ENCODE peak calls at places on chromosomes 11 and 22, in four cellular contexts. E is ecto neural progenitor cell, M is AG10803, I is mesendoderm. D is an unnamed sample.

GRCh38 chr11:9053631-9054030 is 37.8 kb downstream of the SCUBE2 start:
- DNase-seq in E (no peak), M (peak), I (no peak), D (no peak)

GRCh38 chr22:27317156-27317555 is 484.4 kb downstream of the MN1 start:
- DNase-seq in E (no peak), M (no peak), I (peak), D (no peak)

GRCh38 chr22:38397189-38398097 is 57.6 kb downstream of the KCNJ4 start:
- DNase-seq in E (peak), M (peak), I (peak), D (peak)

GRCh38 chr11:61955031-61955415 is 4.9 kb downstream of the BEST1 start:
- DNase-seq in E (peak), M (peak), I (peak), D (peak)

GRCh38 chr22:22902247-22902962 is 14.8 kb downstream of the IGLL5 start:
- DNase-seq in E (no peak), M (no peak), I (no peak), D (no peak)

GRCh38 chr22:44882226-44882905 is 127.4 kb downstream of the PHF21B start:
- DNase-seq in E (no peak), M (no peak), I (no peak), D (no peak)

GRCh38 chr22:23777776-23778575 is 5.3 kb downstream of the MMP11 start:
- DNase-seq in E (no peak), M (no peak), I (no peak), D (no peak)

GRCh38 chr11:17386331-17387084 is 2.0 kb downstream of the KCNJ11 start:
- DNase-seq in E (peak), M (peak), I (peak), D (no peak)

GRCh38 chr22:47225080-47225930 is 462.9 kb downstream of the TBC1D22A start:
- DNase-seq in E (peak), M (no peak), I (no peak), D (no peak)